ENCODE peak calls at places on chromosome 6, in six cellular contexts. V, C, U, L, G and T are unnamed samples.

GRCh38 chr6:170441316-170441715 is 111.8 kb downstream of the PSMB1 start:
- DNase-seq in V (peak; percentile 59), C (no peak), U (no peak), L (no peak), G (no peak), T (no peak)

GRCh38 chr6:21554286-21554685 is 39.3 kb upstream of the SOX4 start:
- DNase-seq in V (no peak), C (no peak), U (no peak), L (no peak), G (no peak), T (no peak)

GRCh38 chr6:164563866-164564265 is 745.5 kb downstream of the C6orf118 start:
- DNase-seq in V (no peak), C (no peak), U (no peak), L (no peak), G (no peak), T (peak; percentile 94)

GRCh38 chr6:36249010-36249409 is 20.9 kb upstream of the PNPLA1 start:
- DNase-seq in V (peak; percentile 66), C (no peak), U (no peak), L (no peak), G (no peak), T (no peak)

GRCh38 chr6:82239597-82239996 is 7.9 kb downstream of the IBTK start:
- DNase-seq in V (no peak), C (no peak), U (no peak), L (no peak), G (no peak), T (no peak)

GRCh38 chr6:18212231-18212630 is 52.1 kb downstream of the DEK start:
- DNase-seq in V (no peak), C (no peak), U (no peak), L (no peak), G (no peak), T (no peak)

GRCh38 chr6:111926731-111927302 is 53.6 kb upstream of the FYN start:
- DNase-seq in V (no peak), C (no peak), U (no peak), L (no peak), G (no peak), T (no peak)

GRCh38 chr6:142940487-142940886 is 4.5 kb downstream of the HIVEP2 start:
- DNase-seq in V (peak; percentile 74), C (no peak), U (no peak), L (no peak), G (no peak), T (no peak)

GRCh38 chr6:17352302-17352701 is 41.1 kb upstream of the CAP2 start:
- DNase-seq in V (peak; percentile 21), C (no peak), U (no peak), L (no peak), G (no peak), T (no peak)

GRCh38 chr6:151059612-151060095 is 180.1 kb upstream of the AKAP12 start:
- DNase-seq in V (peak; percentile 14), C (no peak), U (no peak), L (no peak), G (no peak), T (no peak)

GRCh38 chr6:144722214-144722737 is 437.1 kb downstream of the UTRN start:
- DNase-seq in V (peak; percentile 39), C (no peak), U (no peak), L (no peak), G (no peak), T (no peak)

GRCh38 chr6:133888931-133889556 is at the start of gene TCF21:
- DNase-seq in V (peak; percentile 62), C (peak; percentile 80), U (no peak), L (no peak), G (no peak), T (peak; percentile 77)

GRCh38 chr6:122494665-122495272 is 23.2 kb upstream of the SERINC1 start:
- DNase-seq in V (no peak), C (no peak), U (no peak), L (no peak), G (no peak), T (no peak)

DNA sequence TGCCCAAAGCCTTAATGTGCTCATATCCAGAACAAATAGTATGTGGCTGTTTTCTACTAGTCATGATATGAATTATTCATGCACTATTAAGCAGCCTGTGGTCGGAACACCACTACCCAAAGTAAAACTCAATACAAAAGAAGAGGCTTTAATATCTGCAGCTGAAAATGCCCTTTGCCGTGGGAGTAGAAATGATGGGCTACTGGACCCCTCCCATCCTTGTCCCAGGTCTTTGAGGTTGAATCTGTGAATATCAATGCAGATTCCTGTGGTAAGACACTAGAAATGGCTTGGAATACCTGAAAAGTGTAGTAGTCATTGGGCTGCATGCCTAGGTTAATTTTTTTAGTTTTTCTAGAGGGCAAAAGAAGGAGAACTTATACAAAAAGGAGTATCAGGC is 303.7 kb downstream of the TBC1D7 start:
- DNase-seq in V (no peak), C (no peak), U (no peak), L (no peak), G (no peak), T (no peak)
- H3K27me3 ChIP-seq in V (peaks cover 4% of the 10 kb centered on the region), C (no peaks in the 10 kb centered on the region), U (no peaks in the 10 kb centered on the region), L (no peaks in the 10 kb centered on the region), G (no peaks in the 10 kb centered on the region), T (no peaks in the 10 kb centered on the region)

GRCh38 chr6:165644586-165645266 is 18.3 kb downstream of the PDE10A start:
- DNase-seq in V (no peak), C (no peak), U (no peak), L (no peak), G (no peak), T (no peak)

GRCh38 chr6:165649152-165649551 is 13.9 kb downstream of the PDE10A start:
- DNase-seq in V (no peak), C (no peak), U (no peak), L (no peak), G (no peak), T (no peak)

GRCh38 chr6:165647041-165647440 is 16.0 kb downstream of the PDE10A start:
- DNase-seq in V (no peak), C (no peak), U (no peak), L (no peak), G (no peak), T (no peak)

GRCh38 chr6:165645919-165646318 is 17.1 kb downstream of the PDE10A start:
- DNase-seq in V (no peak), C (no peak), U (no peak), L (no peak), G (no peak), T (no peak)

DNA sequence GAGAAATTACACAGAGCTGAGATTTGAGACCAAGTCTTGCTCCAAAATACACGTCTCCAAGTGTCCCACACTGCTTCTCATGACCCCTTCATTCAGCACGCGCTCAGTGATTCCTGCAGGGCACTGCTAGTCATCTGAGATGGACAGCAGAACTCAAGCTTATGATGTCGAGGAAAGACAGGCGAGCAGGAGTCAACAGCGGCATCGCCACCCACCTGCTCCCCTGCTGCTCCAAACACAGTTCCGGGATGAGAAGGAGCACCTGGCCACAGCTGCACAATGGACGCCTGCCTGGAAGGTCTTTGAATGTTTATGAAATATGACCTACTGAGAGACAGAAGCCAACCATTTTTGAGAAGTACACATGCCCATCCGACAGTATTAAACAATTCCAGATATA is 16.6 kb downstream of the PDE10A start:
- DNase-seq in V (no peak), C (no peak), U (no peak), L (no peak), G (no peak), T (no peak)
- H3K27me3 ChIP-seq in V (no peaks in the 10 kb centered on the region), C (no peaks in the 10 kb centered on the region), U (no peaks in the 10 kb centered on the region), L (no peaks in the 10 kb centered on the region), G (no peaks in the 10 kb centered on the region), T (no peaks in the 10 kb centered on the region)

DNA sequence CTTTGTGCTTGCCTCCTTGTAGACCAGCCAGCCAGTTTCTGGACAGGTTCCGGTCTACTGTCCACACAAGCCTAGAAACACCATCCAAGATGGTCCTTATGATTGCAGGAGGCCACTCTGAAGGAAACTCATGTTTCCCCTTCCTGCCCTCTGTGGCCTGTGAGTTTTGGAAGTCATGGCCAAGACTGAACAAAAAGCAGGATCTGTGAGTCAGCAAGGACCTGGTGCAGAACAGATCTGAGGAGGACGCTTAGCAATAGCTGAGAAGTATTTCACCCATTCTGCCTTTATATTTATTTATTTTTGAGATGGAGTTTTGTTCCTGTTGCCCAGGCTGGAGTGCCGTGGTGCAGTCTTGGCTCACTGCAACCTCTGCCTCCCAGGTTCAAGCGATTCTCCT is 134.6 kb upstream of the EEF1E1 start:
- DNase-seq in V (no peak), C (no peak), U (no peak), L (no peak), G (no peak), T (no peak)
- H3K27me3 ChIP-seq in V (peaks cover 42% of the 10 kb centered on the region), C (peaks cover 4% of the 10 kb centered on the region), U (no peaks in the 10 kb centered on the region), L (no peaks in the 10 kb centered on the region), G (peaks cover 1% of the 10 kb centered on the region), T (no peaks in the 10 kb centered on the region)

DNA sequence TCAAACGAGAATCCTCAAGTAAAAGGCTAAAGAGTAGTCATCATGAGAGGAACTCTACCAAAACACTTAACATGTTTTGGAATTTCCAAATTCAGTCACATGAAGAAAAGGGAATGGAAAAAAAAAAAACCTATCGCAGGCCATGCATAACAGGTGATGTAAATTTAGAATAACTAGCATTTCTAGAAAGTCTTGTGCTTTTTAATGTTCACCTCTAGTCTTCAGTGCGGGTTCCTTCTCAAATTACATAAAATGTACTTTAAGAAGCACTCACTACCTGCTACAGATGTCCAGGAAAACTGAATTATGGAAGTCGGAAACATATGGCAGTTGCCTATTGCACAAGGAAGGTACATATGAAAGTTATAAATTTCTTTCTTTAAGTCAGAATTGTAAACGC is 6.1 kb upstream of the TBX18 start:
- DNase-seq in V (no peak), C (no peak), U (no peak), L (no peak), G (no peak), T (no peak)
- H3K27me3 ChIP-seq in V (peaks cover 43% of the 10 kb centered on the region), C (peaks cover 100% of the 10 kb centered on the region), U (peaks cover 30% of the 10 kb centered on the region), L (no peaks in the 10 kb centered on the region), G (no peaks in the 10 kb centered on the region), T (peaks cover 100% of the 10 kb centered on the region)

GRCh38 chr6:44199883-44200282 is 16.8 kb upstream of the MYMX start:
- DNase-seq in V (no peak), C (no peak), U (no peak), L (no peak), G (peak; percentile 7), T (no peak)

GRCh38 chr6:44201638-44202303 is 15.0 kb upstream of the MYMX start:
- DNase-seq in V (no peak), C (no peak), U (no peak), L (no peak), G (peak; percentile 53), T (no peak)

GRCh38 chr6:44202332-44202971 is 14.3 kb upstream of the MYMX start:
- DNase-seq in V (no peak), C (peak; percentile 82), U (no peak), L (no peak), G (peak; percentile 37), T (peak; percentile 69)

GRCh38 chr6:44202972-44203750 is 13.6 kb upstream of the MYMX start:
- DNase-seq in V (no peak), C (no peak), U (no peak), L (no peak), G (peak; percentile 46), T (no peak)

GRCh38 chr6:44201200-44201599 is 15.5 kb upstream of the MYMX start:
- DNase-seq in V (no peak), C (no peak), U (no peak), L (no peak), G (peak; percentile 35), T (no peak)
- H3K27me3 ChIP-seq in V (no peaks in the 10 kb centered on the region), C (no peaks in the 10 kb centered on the region), U (no peaks in the 10 kb centered on the region), L (no peaks in the 10 kb centered on the region), G (no peaks in the 10 kb centered on the region), T (no peaks in the 10 kb centered on the region)

DNA sequence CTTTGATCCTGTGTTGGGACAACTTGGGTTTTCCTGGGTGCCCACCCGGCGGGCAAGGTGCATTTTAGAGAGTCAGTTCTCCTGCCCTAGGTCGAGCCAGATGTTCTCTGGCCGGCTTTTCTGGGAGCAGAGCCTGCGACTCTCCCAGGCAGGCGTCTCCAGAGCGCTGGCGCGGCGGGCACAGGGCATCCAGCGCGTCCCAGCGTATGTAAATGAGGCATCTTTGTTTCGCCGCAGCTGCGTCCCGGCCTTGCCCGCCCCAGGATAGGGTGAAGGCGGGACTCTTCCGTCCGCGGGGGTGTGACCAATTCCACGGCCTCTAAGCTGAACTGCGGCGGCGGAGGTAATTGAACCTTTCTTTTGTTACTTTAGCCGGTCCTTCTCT is 9.1 kb downstream of the GRIK2 start:
- DNase-seq in V (peak; percentile 39), C (peak; percentile 71), U (no peak), L (no peak), G (no peak), T (peak; percentile 86)
- H3K27me3 ChIP-seq in V (peaks cover 4% of the 10 kb centered on the region), C (peaks cover 59% of the 10 kb centered on the region), U (peaks cover 6% of the 10 kb centered on the region), L (no peaks in the 10 kb centered on the region), G (peaks cover 2% of the 10 kb centered on the region), T (peaks cover 70% of the 10 kb centered on the region)